ENCODE peak calls at places on chromosome 3, in five cellular contexts. R is amniotic stem cell; B is NCI-H2081; X is HS-5; F is stimulated activated CD4-positive, alpha-beta T cell treated with anti-CD3 and anti-CD28 coated beads, Interleukin-15, amount 100 ng/mL, for 48 hours. M is an unnamed sample.

GRCh38 chr3:184347321-184348056 is 10.1 kb downstream of the FAM131A start:
- DNase-seq in R (no peak), B (no peak), X (no peak), F (no peak), M (no peak)

GRCh38 chr3:64684715-64685261 is 3.0 kb downstream of the ADAMTS9 start:
- DNase-seq in R (no peak), B (no peak), X (no peak), F (no peak), M (no peak)

GRCh38 chr3:42497009-42497731 is 5.3 kb upstream of the VIPR1 start:
- DNase-seq in R (peak; percentile 9), B (no peak), X (no peak), F (no peak), M (no peak)

GRCh38 chr3:131998027-131998426 is 36.8 kb downstream of the CPNE4 start:
- DNase-seq in R (no peak), B (no peak), X (no peak), F (no peak), M (no peak)

GRCh38 chr3:44482721-44483120 is 5.3 kb upstream of the ZNF445 start:
- DNase-seq in R (no peak), B (no peak), X (no peak), F (no peak), M (no peak)

GRCh38 chr3:72523409-72524172 is 324.7 kb downstream of the SHQ1 start:
- DNase-seq in R (no peak), B (no peak), X (no peak), F (no peak), M (no peak)

GRCh38 chr3:101903426-101903825 is 54.1 kb downstream of the NFKBIZ start:
- DNase-seq in R (no peak), B (no peak), X (peak; percentile 67), F (no peak), M (no peak)

GRCh38 chr3:81268526-81268925 is 492.9 kb downstream of the GBE1 start:
- DNase-seq in R (no peak), B (no peak), X (no peak), F (no peak), M (no peak)

GRCh38 chr3:104911376-104911775 is 455.3 kb upstream of the ALCAM start:
- DNase-seq in R (no peak), B (no peak), X (no peak), F (no peak), M (no peak)

GRCh38 chr3:99315896-99316295 is 322.5 kb upstream of the COL8A1 start:
- DNase-seq in R (no peak), B (no peak), X (no peak), F (no peak), M (no peak)

GRCh38 chr3:41301548-41301947 is 102.2 kb downstream of the CTNNB1 start:
- DNase-seq in R (no peak), B (no peak), X (no peak), F (no peak), M (no peak)

GRCh38 chr3:125128861-125129501 is 73.2 kb upstream of the HEG1 start:
- DNase-seq in R (peak; percentile 45), B (no peak), X (peak; percentile 83), F (no peak), M (no peak)

GRCh38 chr3:50563867-50564266 is 3.7 kb downstream of the C3orf18 start:
- DNase-seq in R (no peak), B (no peak), X (no peak), F (no peak), M (no peak)

M was measured in COR-L47.